ENCODE peak calls at places on chromosomes 13 and 19, in five cellular contexts. U, A, Z, N and G are unnamed samples.

GRCh38 chr19:12956446-12957388 is at the start of gene GADD45GIP1:
- DNase-seq in Z (no peak), A (no peak), N (peak; percentile 87), U (peak; percentile 80), G (peak; percentile 88)

GRCh38 chr13:46211116-46211515 is 612 bp upstream of the LRRC63 start:
- DNase-seq in U (no peak), N (no peak), Z (no peak), A (no peak), G (peak; percentile 50)

GRCh38 chr13:35979378-35979911 is 151.7 kb downstream of the DCLK1 start:
- DNase-seq in U (peak; percentile 50), A (peak; percentile 92), N (peak; percentile 79), Z (no peak), G (no peak)

GRCh38 chr13:111610077-111610476 is 289.6 kb downstream of the TEX29 start:
- DNase-seq in A (no peak), U (no peak), Z (no peak), N (no peak), G (no peak)

GRCh38 chr19:5031231-5032100 is 62.6 kb downstream of the KDM4B start:
- DNase-seq in Z (peak; percentile 60), N (peak; percentile 86), U (peak; percentile 87), A (peak; percentile 86), G (peak; percentile 95)

GRCh38 chr13:72983085-72983768 is 75.6 kb upstream of the KLF5 start:
- DNase-seq in A (no peak), Z (no peak), U (peak; percentile 56), N (no peak), G (no peak)

GRCh38 chr13:78604782-78605611 is 1.6 kb upstream of the POU4F1 start:
- DNase-seq in N (no peak), A (no peak), U (no peak), Z (no peak), G (no peak)

GRCh38 chr13:41762796-41763195 is 198.1 kb downstream of the VWA8 start:
- DNase-seq in Z (no peak), N (no peak), A (no peak), U (no peak), G (no peak)

GRCh38 chr19:55224038-55224665 is 4.4 kb downstream of the TMEM86B start:
- DNase-seq in U (no peak), N (no peak), A (no peak), Z (no peak), G (no peak)

GRCh38 chr19:40811478-40812341 is 12.7 kb downstream of the EGLN2 start:
- DNase-seq in U (peak; percentile 33), N (no peak), A (no peak), Z (no peak), G (no peak)
- TF ChIP-seq CTCF in U (no peak), N (no peak), A (no peak), Z (no peak), G (peak; percentile 20)

DNA sequence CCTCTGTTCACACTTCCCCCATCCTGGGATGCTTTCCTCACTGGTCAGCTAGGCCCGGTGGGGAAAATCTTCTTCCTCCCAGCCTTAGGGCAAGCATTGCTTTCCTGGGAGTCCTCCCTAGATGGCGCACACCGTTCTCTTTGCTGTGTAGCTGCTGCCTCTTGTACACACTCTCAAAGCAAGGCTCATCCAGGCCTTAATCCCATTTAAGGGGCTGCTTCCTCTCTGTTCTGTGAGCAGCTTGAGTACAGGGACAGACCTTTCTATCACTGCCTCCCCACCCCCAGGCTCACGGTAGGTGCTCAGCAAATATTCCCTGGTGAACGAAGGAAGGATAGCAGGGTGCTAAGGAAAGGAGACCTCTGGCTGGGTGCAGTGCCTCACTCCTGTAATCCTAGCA is 11.0 kb downstream of the SLC7A10 start:
- DNase-seq in U (no peak), Z (no peak), A (no peak), N (no peak), G (no peak)
- TF ChIP-seq CTCF in U (no peak), Z (peak; percentile 70), A (no peak), N (no peak), G (peak; percentile 21)

GRCh38 chr13:45121421-45121820 is 1.1 kb downstream of the GTF2F2 start:
- DNase-seq in N (no peak), Z (no peak), A (no peak), U (no peak), G (peak; percentile 14)
- TF ChIP-seq CTCF in N (no peak), Z (no peak), A (no peak), U (no peak), G (no peak)

GRCh38 chr13:32259116-32259515 is 56.0 kb downstream of the ZAR1L start:
- DNase-seq in Z (no peak), A (no peak), U (no peak), N (no peak), G (no peak)
- TF ChIP-seq CTCF in Z (no peak), A (peak; percentile 37), U (no peak), N (no peak), G (no peak)

GRCh38 chr13:99681695-99682094 is 180.4 kb downstream of the TM9SF2 start:
- DNase-seq in Z (no peak), U (no peak), N (no peak), A (no peak), G (no peak)
- TF ChIP-seq CTCF in Z (no peak), U (no peak), N (no peak), A (no peak), G (no peak)

DNA sequence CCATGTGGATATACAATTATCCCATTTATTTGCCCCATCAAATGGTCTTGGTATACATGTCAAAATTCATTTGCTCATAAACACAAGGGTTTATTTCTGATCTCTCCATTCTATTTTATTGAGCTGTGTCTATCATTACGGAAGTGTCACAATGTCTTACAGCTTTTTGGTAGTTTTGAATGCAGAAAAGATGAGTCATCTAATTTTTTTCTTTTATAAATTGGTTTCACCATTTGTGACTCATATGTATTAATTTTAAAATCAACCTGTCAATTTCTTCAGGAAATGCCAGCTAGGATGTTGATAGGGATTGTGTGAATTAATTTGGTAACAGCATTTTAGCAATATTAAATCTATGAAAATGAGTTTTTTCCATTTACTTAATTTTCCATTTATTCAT is 2549.4 kb downstream of the PCDH9 start:
- DNase-seq in A (no peak), Z (no peak), U (no peak), N (no peak), G (no peak)
- TF ChIP-seq CTCF in A (no peak), Z (no peak), U (no peak), N (no peak), G (no peak)